ENCODE peak calls at places on chromosomes 4 and X, in four cellular contexts. Q is GM06990, Y is ascending aorta, E is OCI-LY7. M is an unnamed sample.

GRCh38 chrX:24149346-24150050 is at the start of gene ZFX:
- DNase-seq in Y (no peak), Q (no peak), E (peak), M (no peak)

GRCh38 chr4:93573285-93573684 is 255.3 kb upstream of the ATOH1 start:
- DNase-seq in Q (no peak), Y (no peak), E (no peak), M (no peak)

GRCh38 chr4:71974681-71975080 is 57.1 kb upstream of the NPFFR2 start:
- DNase-seq in E (no peak), Y (no peak), Q (no peak), M (no peak)

GRCh38 chr4:5460106-5460801 is 248.1 kb downstream of the EVC2 start:
- DNase-seq in Q (no peak), E (peak), Y (no peak), M (peak)

GRCh38 chr4:173827707-173828106 is 297.7 kb upstream of the HAND2 start:
- DNase-seq in Q (no peak), E (no peak), Y (no peak), M (no peak)

GRCh38 chrX:100647095-100647494 is 3.1 kb downstream of the SRPX2 start:
- DNase-seq in Y (no peak), Q (no peak), E (peak), M (no peak)

GRCh38 chr4:89708903-89709361 is 128.0 kb downstream of the SNCA start:
- DNase-seq in Y (no peak), Q (no peak), E (no peak), M (no peak)

GRCh38 chr4:52588097-52588496 is 71.0 kb downstream of the USP46 start:
- DNase-seq in Y (no peak), E (peak), Q (no peak), M (no peak)

GRCh38 chr4:23952258-23952657 is 62.4 kb upstream of the PPARGC1A start:
- DNase-seq in E (peak), Y (no peak), Q (no peak), M (no peak)

GRCh38 chrX:116417214-116417613 is 19.2 kb upstream of the SLC6A14 start:
- DNase-seq in Y (no peak), E (no peak), Q (no peak), M (no peak)

GRCh38 chrX:17814557-17814956 is 46.5 kb downstream of the RAI2 start:
- DNase-seq in E (no peak), Y (no peak), Q (no peak), M (no peak)

GRCh38 chr4:186132577-186133277 is 28.2 kb downstream of the FAM149A start:
- DNase-seq in Y (no peak), E (peak), Q (no peak), M (no peak)

GRCh38 chrX:154733072-154733425 is 17.8 kb downstream of the GAB3 start:
- DNase-seq in Y (no peak), E (no peak), Q (no peak), M (no peak)

GRCh38 chrX:68675466-68675865 is 28.0 kb downstream of the STARD8 start:
- DNase-seq in Y (no peak), E (no peak), Q (no peak), M (no peak)

GRCh38 chrX:22135994-22136684 is 104.0 kb downstream of the PHEX start:
- DNase-seq in E (peak), Y (no peak), Q (no peak), M (peak)

GRCh38 chr4:107699466-107700206 is 20.4 kb downstream of the PAPSS1 start:
- DNase-seq in Y (no peak), E (no peak), Q (no peak), M (no peak)

GRCh38 chr4:77100234-77100633 is 24.4 kb upstream of the CCNI start:
- DNase-seq in Y (no peak), Q (no peak), E (no peak), M (peak)

GRCh38 chr4:8539661-8540060 is 40.5 kb upstream of the GPR78 start:
- DNase-seq in Y (no peak), Q (no peak), E (no peak), M (no peak)

GRCh38 chr4:8182858-8183725 is 16.0 kb upstream of the SH3TC1 start:
- DNase-seq in E (no peak), Q (no peak), Y (no peak), M (no peak)

GRCh38 chr4:23956601-23957364 is 66.9 kb upstream of the PPARGC1A start:
- DNase-seq in Q (no peak), Y (no peak), E (no peak), M (peak)

GRCh38 chr4:116358633-116359222 is 726.6 kb downstream of the TRAM1L1 start:
- DNase-seq in Q (peak), Y (no peak), E (peak), M (peak)

GRCh38 chrX:18833071-18833731 is 125.8 kb downstream of the PPEF1 start:
- DNase-seq in Q (no peak), E (no peak), Y (peak), M (no peak)

GRCh38 chrX:1185556-1185955 is 26.9 kb downstream of the CRLF2 start:
- DNase-seq in Q (no peak), Y (no peak), E (no peak), M (no peak)

GRCh38 chr4:55385201-55385649 is 10.5 kb upstream of the TMEM165 start:
- DNase-seq in Y (no peak), E (no peak), Q (no peak), M (no peak)

GRCh38 chr4:106541253-106541652 is 172.7 kb upstream of the GIMD1 start:
- DNase-seq in E (no peak), Y (no peak), Q (no peak), M (no peak)

GRCh38 chr4:47551682-47552081 is 66.6 kb downstream of the ATP10D start:
- DNase-seq in Q (no peak), E (no peak), Y (no peak), M (no peak)

GRCh38 chr4:189301692-189302091 is 639.0 kb upstream of the FRG1 start:
- DNase-seq in Y (no peak), E (no peak), Q (no peak), M (no peak)

GRCh38 chrX:10022580-10023245 is 55.6 kb downstream of the CLDN34 start:
- DNase-seq in E (no peak), Q (no peak), Y (no peak), M (no peak)

GRCh38 chr4:156999175-156999517 is 27.5 kb upstream of the PDGFC start:
- DNase-seq in Q (no peak), E (no peak), Y (no peak), M (no peak)

GRCh38 chr4:143597271-143597670 is 83.8 kb downstream of the SMARCA5 start:
- DNase-seq in Q (no peak), Y (no peak), E (no peak), M (no peak)

GRCh38 chrX:139544591-139544990 is 14.1 kb downstream of the F9 start:
- DNase-seq in E (no peak), Y (no peak), Q (no peak), M (no peak)

DNA sequence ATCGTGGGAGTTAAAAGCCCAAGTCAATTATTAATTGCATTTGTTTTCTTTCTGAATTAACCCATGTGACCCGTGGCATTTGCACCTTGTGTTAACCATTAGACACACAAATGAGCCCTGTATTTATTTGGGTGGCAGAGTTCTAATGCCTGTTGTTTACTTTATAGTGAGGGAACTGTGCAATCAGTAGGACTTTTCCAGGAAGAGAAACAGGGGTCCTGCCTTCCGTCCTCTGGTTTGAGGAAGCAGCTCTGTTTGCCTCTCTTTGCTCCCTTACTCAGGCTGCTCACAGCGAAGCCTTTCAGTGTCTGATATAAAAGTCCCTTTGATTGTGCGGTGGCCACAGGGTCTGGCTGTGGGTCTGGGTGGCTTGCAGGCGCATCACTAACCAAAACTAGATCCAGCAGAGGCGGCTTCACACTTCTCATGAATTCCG is 263.6 kb downstream of the PTTG2 start:
- DNase-seq in Y (no peak), E (no peak), Q (no peak), M (no peak)
- H3K4me3 ChIP-seq in Y (no peak), E (no peak), Q (no peak), M (no peak)

DNA sequence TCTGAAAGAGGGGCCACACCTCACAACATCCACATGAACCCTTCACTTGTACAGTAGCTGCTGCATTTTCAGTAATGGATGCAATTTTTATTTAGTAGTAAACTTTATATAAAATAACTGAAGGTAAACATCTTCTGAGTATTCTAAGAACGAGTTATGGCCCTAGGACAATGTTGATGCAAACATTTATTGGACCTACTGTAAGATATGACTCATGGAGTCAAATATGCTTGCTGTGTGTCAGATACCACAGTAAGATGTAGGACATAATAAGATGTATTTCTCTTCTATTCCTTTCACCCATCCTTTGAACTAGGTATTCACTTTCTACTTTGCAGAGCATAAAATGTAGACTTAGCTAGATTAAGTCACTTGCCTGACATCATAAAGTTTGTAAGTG is 87.6 kb downstream of the TEX13C start:
- DNase-seq in Q (no peak), E (no peak), Y (no peak), M (no peak)
- H3K4me3 ChIP-seq in Q (no peak), E (no peak), Y (no peak), M (no peak)

GRCh38 chr4:41657561-41657960 is 91.0 kb downstream of the PHOX2B start:
- DNase-seq in Y (no peak), Q (no peak), E (no peak), M (no peak)
- H3K4me3 ChIP-seq in Y (no peak), Q (no peak), E (no peak), M (no peak)

DNA sequence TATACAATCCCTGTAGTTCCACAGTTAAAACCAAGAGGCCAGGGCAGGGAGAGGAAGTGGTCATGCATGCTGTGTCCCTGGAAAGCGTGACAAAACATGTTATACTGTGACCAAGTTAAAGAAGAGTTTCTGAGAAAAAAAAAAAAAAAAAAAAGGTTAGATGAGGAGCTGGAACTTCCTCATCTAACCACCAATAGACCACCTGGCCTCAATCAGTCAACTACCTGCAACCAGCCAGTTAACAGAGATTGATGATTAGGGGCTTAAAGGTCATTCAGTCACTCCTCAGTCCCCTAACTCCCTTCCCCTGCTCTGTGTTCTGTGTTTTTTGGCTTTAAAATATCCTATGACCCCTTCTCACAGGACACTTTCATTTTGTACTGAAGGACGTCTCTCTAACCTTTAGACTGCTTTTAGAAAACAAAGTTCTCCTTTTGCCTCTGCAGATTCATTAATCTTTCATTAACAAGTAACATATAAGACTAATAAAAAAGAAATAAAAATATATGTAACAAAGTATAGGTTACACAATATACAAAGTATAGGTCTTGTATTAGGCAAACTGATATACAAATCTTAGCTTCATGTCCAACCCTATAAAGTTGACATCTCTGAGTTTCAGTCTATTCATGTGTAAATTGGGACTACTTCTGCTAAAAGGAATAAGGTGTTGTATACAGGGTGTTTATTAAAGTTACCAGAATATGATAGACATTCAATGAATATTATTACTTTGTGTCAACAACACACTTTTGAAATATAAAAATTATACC is 179.1 kb upstream of the NDST4 start:
- DNase-seq in E (peak), Y (no peak), Q (no peak), M (no peak)
- H3K4me3 ChIP-seq in E (peak), Y (no peak), Q (no peak), M (no peak)

GRCh38 chrX:42248226-42248625 is 324.9 kb upstream of the CASK start:
- DNase-seq in Y (no peak), Q (no peak), E (no peak), M (no peak)

GRCh38 chrX:42241421-42241820 is 318.1 kb upstream of the CASK start:
- DNase-seq in E (no peak), Q (no peak), Y (no peak), M (no peak)

GRCh38 chrX:42242044-42242443 is 318.7 kb upstream of the CASK start:
- DNase-seq in Q (no peak), E (no peak), Y (no peak), M (no peak)

GRCh38 chrX:42246814-42247213 is 323.5 kb upstream of the CASK start:
- DNase-seq in Y (no peak), Q (no peak), E (no peak), M (no peak)

DNA sequence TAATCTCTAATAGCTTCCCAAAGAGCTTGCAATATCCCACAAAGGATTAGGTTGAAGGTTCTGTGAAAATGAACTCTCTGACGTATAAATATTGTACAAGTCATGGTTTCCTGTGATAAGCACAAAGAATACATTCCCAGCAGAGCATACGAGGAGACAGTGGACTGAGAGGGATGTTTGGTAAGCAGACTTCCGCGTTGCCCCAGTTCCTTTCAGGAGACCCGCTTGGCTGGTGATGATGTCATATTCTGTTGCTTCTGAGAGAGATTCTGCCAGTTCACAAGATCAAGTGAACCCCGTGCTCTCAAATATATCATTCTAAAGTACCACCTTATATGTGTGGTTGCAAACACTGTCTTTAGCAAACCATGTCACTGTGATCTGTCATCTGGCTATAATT is 323.9 kb upstream of the CASK start:
- DNase-seq in E (no peak), Q (no peak), Y (no peak), M (no peak)
- H3K4me3 ChIP-seq in E (no peak), Q (no peak), Y (peak), M (no peak)

GRCh38 chrX:72019487-72019886 is 108.8 kb downstream of the NHSL2 start:
- DNase-seq in Y (no peak), E (no peak), Q (no peak), M (no peak)
- H3K4me3 ChIP-seq in Y (no peak), E (no peak), Q (no peak), M (no peak)

GRCh38 chr4:112184438-112184837 is 39.2 kb downstream of the FAM241A start:
- DNase-seq in Q (no peak), E (no peak), Y (no peak), M (no peak)

GRCh38 chr4:112185334-112185733 is 40.1 kb downstream of the FAM241A start:
- DNase-seq in E (no peak), Y (no peak), Q (no peak), M (no peak)

GRCh38 chr4:112181358-112182000 is 36.2 kb downstream of the FAM241A start:
- DNase-seq in Y (no peak), E (no peak), Q (no peak), M (no peak)

GRCh38 chr4:112182604-112183003 is 37.4 kb downstream of the FAM241A start:
- DNase-seq in E (no peak), Y (no peak), Q (no peak), M (no peak)

DNA sequence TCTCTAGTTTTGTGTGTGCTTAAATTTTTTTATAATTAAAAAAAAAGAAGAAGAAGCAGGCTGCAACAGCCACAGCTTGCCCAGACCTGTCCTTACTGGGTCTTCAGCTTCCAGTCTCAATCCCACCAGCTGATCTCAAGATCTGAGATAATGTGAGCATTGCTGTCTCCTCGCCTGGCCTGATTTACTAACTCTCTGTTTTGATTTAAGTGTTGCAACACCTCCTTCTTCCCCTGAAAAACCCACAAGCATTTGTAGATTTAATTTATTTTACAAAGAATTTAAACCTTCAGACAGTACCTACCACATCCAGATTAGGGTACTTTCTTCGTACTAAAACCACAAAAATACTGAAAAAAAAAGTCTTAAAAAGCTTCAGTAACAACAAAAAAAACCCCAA is 38.0 kb downstream of the FAM241A start:
- DNase-seq in Y (no peak), Q (no peak), E (no peak), M (peak)
- H3K4me3 ChIP-seq in Y (no peak), Q (no peak), E (no peak), M (no peak)

GRCh38 chr4:158771776-158772175 is 3.0 kb downstream of the FNIP2 start:
- DNase-seq in Q (no peak), E (no peak), Y (no peak), M (no peak)

GRCh38 chr4:158766419-158767044 is 2.3 kb upstream of the FNIP2 start:
- DNase-seq in Y (no peak), Q (no peak), E (no peak), M (no peak)

GRCh38 chr4:158768577-158769174 is at the start of gene FNIP2:
- DNase-seq in Q (peak), E (peak), Y (peak), M (peak)

GRCh38 chr4:158769175-158769831 is 477 bp downstream of the FNIP2 start:
- DNase-seq in E (no peak), Y (no peak), Q (peak), M (peak)

GRCh38 chr4:158770671-158771070 is 1.8 kb downstream of the FNIP2 start:
- DNase-seq in Q (no peak), Y (no peak), E (no peak), M (no peak)
- H3K4me3 ChIP-seq in Q (no peak), Y (peak), E (no peak), M (no peak)